ENCODE peak calls at places on chromosomes 11 and 22, in seven cellular contexts. J, Q, K, D, H, W and G are unnamed samples. For H3K27me3 and H3K9me3, the result is how much of the 10 kb centered on the place peaks cover.

GRCh38 chr11:36454991-36455611 is 55.0 kb downstream of the TRAF6 start:
- DNase-seq in J (no peak), Q (no peak), K (peak), D (no peak), H (no peak), W (no peak), G (peak)

GRCh38 chr22:44362249-44363040 is 49.7 kb upstream of the SHISAL1 start:
- DNase-seq in J (peak), Q (no peak), K (no peak), D (no peak), H (no peak), W (no peak), G (peak)

GRCh38 chr22:23205330-23205729 is 25.0 kb downstream of the BCR start:
- DNase-seq in J (no peak), Q (no peak), K (no peak), D (no peak), H (no peak), W (no peak), G (no peak)

GRCh38 chr11:32090774-32091370 is at the start of gene RCN1:
- DNase-seq in J (peak), Q (peak), K (peak), D (peak), H (peak), W (peak), G (peak)

GRCh38 chr11:256952-257737 is 20.4 kb downstream of the PSMD13 start:
- DNase-seq in J (no peak), Q (no peak), K (no peak), D (no peak), H (no peak), W (no peak), G (no peak)

GRCh38 chr22:22450343-22450839 is 58.2 kb downstream of the ZNF280B start:
- DNase-seq in J (no peak), Q (no peak), K (no peak), D (no peak), H (peak), W (no peak), G (peak)

GRCh38 chr22:42893366-42894150 is 36.5 kb upstream of the ARFGAP3 start:
- DNase-seq in J (no peak), Q (no peak), K (no peak), D (no peak), H (no peak), W (no peak), G (no peak)

GRCh38 chr11:110069158-110069737 is 23.9 kb upstream of the ZC3H12C start:
- DNase-seq in J (peak), Q (no peak), K (peak), D (peak), H (peak), W (peak), G (peak)

GRCh38 chr11:73236879-73237278 is 18.8 kb downstream of the P2RY2 start:
- DNase-seq in J (no peak), Q (no peak), K (peak), D (peak), H (peak), W (peak), G (peak)

GRCh38 chr11:67266424-67267187 is at the start of gene GRK2:
- DNase-seq in J (peak), Q (no peak), K (peak), D (peak), H (peak), W (peak), G (no peak)

GRCh38 chr22:42816339-42816738 is 40.7 kb downstream of the ARFGAP3 start:
- DNase-seq in J (no peak), Q (no peak), K (no peak), D (no peak), H (no peak), W (no peak), G (no peak)

GRCh38 chr11:68342459-68343158 is 30.2 kb downstream of the LRP5 start:
- DNase-seq in J (no peak), Q (no peak), K (no peak), D (peak), H (peak), W (no peak), G (peak)

GRCh38 chr22:35664955-35665577 is 16.8 kb downstream of the APOL6 start:
- DNase-seq in J (no peak), Q (no peak), K (no peak), D (no peak), H (no peak), W (no peak), G (no peak)

GRCh38 chr22:48754611-48755331 is 1072.9 kb downstream of the BRD1 start:
- DNase-seq in J (no peak), Q (no peak), K (no peak), D (peak), H (peak), W (no peak), G (no peak)

GRCh38 chr11:118010738-118011461 is 24.7 kb downstream of the IL10RA start:
- DNase-seq in J (no peak), Q (no peak), K (no peak), D (no peak), H (peak), W (no peak), G (no peak)

GRCh38 chr11:118406599-118407166 is 5.3 kb downstream of the ATP5MG start:
- DNase-seq in J (no peak), Q (no peak), K (peak), D (no peak), H (no peak), W (no peak), G (peak)

GRCh38 chr22:44586337-44586990 is 88.4 kb upstream of the RTL6 start:
- DNase-seq in J (no peak), Q (no peak), K (no peak), D (no peak), H (no peak), W (peak), G (no peak)

GRCh38 chr11:128772814-128773213 is 78.9 kb downstream of the FLI1 start:
- DNase-seq in J (peak), Q (peak), K (no peak), D (no peak), H (peak), W (peak), G (no peak)

GRCh38 chr22:50085211-50085999 is at the start of gene MLC1:
- DNase-seq in J (no peak), Q (no peak), K (no peak), D (no peak), H (no peak), W (no peak), G (no peak)

GRCh38 chr11:5107285-5107684 is 30.9 kb downstream of the OR52A5 start:
- DNase-seq in J (no peak), Q (no peak), K (no peak), D (no peak), H (no peak), W (no peak), G (no peak)

GRCh38 chr11:44622190-44622650 is 56.8 kb downstream of the CD82 start:
- DNase-seq in J (peak), Q (no peak), K (no peak), D (no peak), H (peak), W (no peak), G (no peak)

GRCh38 chr22:32574957-32575893 is 100.6 kb downstream of the FBXO7 start:
- DNase-seq in J (no peak), Q (no peak), K (no peak), D (peak), H (no peak), W (no peak), G (no peak)

GRCh38 chr22:20745177-20745576 is 28.7 kb upstream of the SERPIND1 start:
- DNase-seq in J (no peak), Q (no peak), K (no peak), D (no peak), H (no peak), W (no peak), G (no peak)

GRCh38 chr11:68528630-68529029 is 68.1 kb downstream of the PPP6R3 start:
- DNase-seq in J (no peak), Q (no peak), K (no peak), D (peak), H (no peak), W (no peak), G (no peak)

GRCh38 chr22:17785185-17786184 is 11.2 kb upstream of the BID start:
- DNase-seq in J (no peak), Q (peak), K (peak), D (peak), H (peak), W (no peak), G (peak)

GRCh38 chr11:66020618-66021357 is 5.5 kb downstream of the CATSPER1 start:
- DNase-seq in J (no peak), Q (no peak), K (peak), D (no peak), H (peak), W (peak), G (peak)

GRCh38 chr22:50443202-50443601 is 31.6 kb downstream of the SBF1 start:
- DNase-seq in J (no peak), Q (no peak), K (no peak), D (no peak), H (no peak), W (no peak), G (no peak)

GRCh38 chr11:131136476-131136875 is 220.2 kb upstream of the SNX19 start:
- DNase-seq in J (no peak), Q (no peak), K (peak), D (no peak), H (no peak), W (no peak), G (no peak)

GRCh38 chr22:38864361-38865191 is 7.4 kb downstream of the CBX6 start:
- DNase-seq in J (peak), Q (no peak), K (peak), D (peak), H (peak), W (peak), G (no peak)

GRCh38 chr22:50518628-50519027 is 6.8 kb downstream of the SCO2 start:
- DNase-seq in J (no peak), Q (no peak), K (no peak), D (no peak), H (no peak), W (no peak), G (no peak)

GRCh38 chr22:37518509-37519267 is 527 bp downstream of the CARD10 start:
- DNase-seq in J (no peak), Q (no peak), K (peak), D (no peak), H (no peak), W (no peak), G (no peak)
- H3K4me3 ChIP-seq in J (peak), Q (peak), K (peak), D (peak), H (peak), W (peak), G (peak)

DNA sequence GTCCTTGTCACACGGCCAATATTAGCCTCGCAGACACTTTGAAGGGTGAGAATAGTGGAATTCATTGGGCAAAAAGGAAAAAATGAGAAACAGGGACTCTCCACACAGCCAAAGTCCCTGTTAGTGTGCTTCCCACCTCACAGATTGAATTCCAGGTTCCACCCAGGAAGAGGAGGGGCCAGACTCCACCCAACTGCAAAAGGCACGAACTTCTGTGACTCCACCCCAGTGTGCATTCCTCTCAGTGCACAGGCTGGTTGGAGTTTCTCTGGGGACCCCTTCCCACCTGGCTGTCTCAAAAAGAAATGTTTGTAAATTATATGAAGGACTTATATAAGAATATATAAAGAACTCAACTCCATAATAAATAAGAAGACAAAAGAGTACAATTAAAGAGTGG is 12.1 kb upstream of the BTBD10 start:
- DNase-seq in J (no peak), Q (no peak), K (no peak), D (no peak), H (no peak), W (no peak), G (no peak)
- H3K27me3 ChIP-seq in J (under half), Q (under half), K (under half), D (under half), H (under half), W (under half), G (under half)

GRCh38 chr11:50073113-50074105 is 40.7 kb downstream of the OR4C45 start:
- DNase-seq in J (no peak), Q (no peak), K (no peak), D (no peak), H (no peak), W (no peak), G (no peak)
- H3K9me3 ChIP-seq in J (under half), Q (under half), K (under half), D (under half), H (under half), W (under half), G (under half)

GRCh38 chr11:35424157-35424945 is 5.0 kb upstream of the SLC1A2 start:
- DNase-seq in J (no peak), Q (no peak), K (peak), D (no peak), H (no peak), W (no peak), G (no peak)
- H3K4me3 ChIP-seq in J (no peak), Q (no peak), K (peak), D (no peak), H (no peak), W (no peak), G (no peak)